ENCODE peak calls at places on chromosomes 12 and 14, in seven cellular contexts. R, P, K, O, D, Z and G are unnamed samples.

GRCh38 chr14:100988411-100988900 is 84.9 kb upstream of the RTL1 start:
- DNase-seq in P (no peak), D (no peak), Z (no peak), O (no peak), R (peak; percentile 84), K (no peak), G (peak; percentile 56)

GRCh38 chr14:39097159-39097558 is 5.9 kb downstream of the SEC23A start:
- DNase-seq in R (peak; percentile 75), Z (no peak), O (no peak), P (no peak), D (peak; percentile 44), K (no peak), G (peak; percentile 76)

GRCh38 chr12:123010681-123011080 is 30.2 kb downstream of the ARL6IP4 start:
- DNase-seq in Z (no peak), O (no peak), P (no peak), K (no peak), D (no peak), R (no peak), G (no peak)

GRCh38 chr12:6235499-6235898 is 35.3 kb downstream of the CD9 start:
- DNase-seq in Z (no peak), R (no peak), P (peak; percentile 94), D (no peak), K (no peak), O (no peak), G (no peak)

GRCh38 chr14:50786821-50787464 is 44.0 kb downstream of the NIN start:
- DNase-seq in Z (no peak), R (no peak), O (no peak), P (no peak), K (no peak), D (no peak), G (no peak)

GRCh38 chr14:93648440-93649168 is 139.7 kb downstream of the PRIMA1 start:
- DNase-seq in D (peak; percentile 3), P (no peak), O (no peak), R (peak; percentile 36), Z (no peak), K (no peak), G (no peak)

GRCh38 chr14:104356738-104357688 is 218.6 kb downstream of the KIF26A start:
- DNase-seq in K (no peak), R (no peak), D (no peak), P (no peak), O (no peak), Z (no peak), G (no peak)

GRCh38 chr12:5691943-5692342 is 253.1 kb downstream of the ANO2 start:
- DNase-seq in R (no peak), O (no peak), D (no peak), K (no peak), P (no peak), Z (no peak), G (no peak)

GRCh38 chr12:53754633-53755261 is 3.0 kb upstream of the CISTR start:
- DNase-seq in R (no peak), O (no peak), Z (no peak), D (no peak), K (no peak), P (no peak), G (peak; percentile 65)

GRCh38 chr14:29454026-29454693 is 473.5 kb downstream of the PRKD1 start:
- DNase-seq in D (no peak), O (no peak), K (no peak), R (no peak), P (no peak), Z (no peak), G (peak; percentile 42)

GRCh38 chr12:6392499-6392898 is 8.5 kb downstream of the LTBR start:
- DNase-seq in D (no peak), K (no peak), Z (no peak), P (peak; percentile 81), R (no peak), O (no peak), G (no peak)

GRCh38 chr14:22472935-22473854 is 115.8 kb downstream of the DAD1 start:
- DNase-seq in P (peak; percentile 50), O (no peak), Z (no peak), D (peak; percentile 54), K (peak; percentile 40), R (peak; percentile 65), G (peak; percentile 72)

GRCh38 chr12:129296636-129297035 is 443.4 kb downstream of the GLT1D1 start:
- DNase-seq in Z (no peak), D (no peak), O (no peak), R (no peak), K (no peak), P (no peak), G (no peak)

GRCh38 chr14:69004731-69005431 is 25.8 kb upstream of the ACTN1 start:
- DNase-seq in P (no peak), D (no peak), K (no peak), Z (no peak), O (no peak), R (no peak), G (peak; percentile 11)

GRCh38 chr12:29807125-29807524 is 23.4 kb upstream of the TMTC1 start:
- DNase-seq in P (no peak), K (no peak), R (peak; percentile 72), O (no peak), D (peak; percentile 51), Z (no peak), G (peak; percentile 63)

GRCh38 chr12:121364657-121365265 is 12.6 kb upstream of the ANAPC5 start:
- DNase-seq in P (no peak), O (peak; percentile 60), Z (no peak), D (no peak), K (no peak), R (peak; percentile 17), G (no peak)

GRCh38 chr12:46722737-46723136 is 103.1 kb downstream of the SLC38A4 start:
- DNase-seq in Z (no peak), D (no peak), K (no peak), O (no peak), P (no peak), R (no peak), G (peak; percentile 32)

GRCh38 chr14:24690492-24690891 is 56.5 kb upstream of the GZMB start:
- DNase-seq in D (no peak), R (no peak), P (no peak), O (no peak), Z (no peak), K (no peak), G (no peak)

GRCh38 chr12:43969882-43970281 is 134.0 kb downstream of the TMEM117 start:
- DNase-seq in Z (peak; percentile 7), D (peak; percentile 58), R (peak; percentile 90), O (peak; percentile 33), K (no peak), P (no peak), G (peak; percentile 26)

GRCh38 chr12:11749943-11750690 is 100.6 kb downstream of the ETV6 start:
- DNase-seq in O (no peak), Z (no peak), D (no peak), K (no peak), R (no peak), P (no peak), G (no peak)

GRCh38 chr14:73394317-73394716 is 64.0 kb downstream of the NUMB start:
- DNase-seq in P (no peak), Z (no peak), R (no peak), K (no peak), D (no peak), O (no peak), G (no peak)

GRCh38 chr14:31265701-31266398 is 58.3 kb upstream of the HECTD1 start:
- DNase-seq in O (no peak), Z (no peak), P (no peak), D (no peak), K (no peak), R (peak; percentile 84), G (peak; percentile 63)

DNA sequence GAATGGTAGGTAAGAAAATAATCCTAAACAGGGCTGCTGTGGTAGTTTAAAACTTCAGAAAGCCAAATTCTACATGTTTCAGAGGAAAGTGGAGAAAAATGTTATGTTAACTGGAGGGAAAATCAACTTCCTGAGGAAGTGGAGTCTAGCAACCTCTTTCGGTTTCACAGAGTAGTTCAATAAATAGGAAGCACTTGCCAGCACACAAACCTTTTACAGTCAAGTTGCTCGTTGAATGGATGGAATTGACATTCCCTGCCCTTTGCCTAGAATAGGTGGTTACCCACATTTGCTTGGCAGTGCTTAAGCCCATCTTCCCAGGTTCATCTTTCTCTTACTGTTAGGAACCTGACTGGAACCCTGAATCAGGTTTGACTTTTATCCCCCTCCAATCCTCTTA is 15.9 kb downstream of the ANKRD13A start:
- DNase-seq in Z (no peak), P (no peak), D (no peak), K (no peak), R (no peak), O (no peak), G (no peak)
- TF ChIP-seq CTCF in Z (no peak), P (no peak), D (no peak), K (no peak), R (no peak), O (no peak), G (no peak)

DNA sequence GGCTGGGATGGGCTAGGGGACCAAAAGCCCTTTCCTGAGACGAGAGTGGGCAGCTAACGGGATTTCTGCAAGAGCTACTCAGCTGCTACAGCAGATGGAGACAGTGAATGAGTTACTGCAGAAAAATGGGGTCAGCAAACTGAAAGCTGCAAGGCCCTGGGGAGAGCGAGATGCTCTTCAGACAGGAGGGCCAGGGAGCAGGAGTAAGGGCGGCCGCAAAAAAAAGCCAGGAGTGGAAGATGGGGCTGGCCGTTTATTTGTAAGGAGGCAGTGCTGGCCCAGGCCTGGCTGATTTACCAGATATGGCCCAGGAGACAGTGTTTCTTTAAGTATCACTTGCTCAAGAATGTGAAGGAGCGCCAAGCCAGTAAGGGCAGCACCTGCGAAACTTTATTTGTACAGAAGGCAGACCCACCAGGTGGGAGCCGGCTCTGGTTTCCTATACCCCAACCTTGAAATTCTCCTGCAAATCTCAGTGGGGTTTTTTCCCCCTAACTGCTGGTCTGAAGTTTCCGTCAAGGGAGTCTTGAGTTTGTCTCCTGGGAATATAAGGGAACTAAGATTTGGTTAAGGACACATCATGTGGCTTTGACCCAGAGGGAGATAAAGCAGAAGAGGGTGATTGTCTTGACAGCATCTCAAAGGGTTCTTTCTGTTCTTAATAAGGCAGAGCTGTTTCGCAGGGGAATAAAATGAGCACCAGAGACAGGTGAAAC is 57.7 kb downstream of the SSH1 start:
- DNase-seq in Z (no peak), D (no peak), R (no peak), K (no peak), P (no peak), O (no peak), G (no peak)
- TF ChIP-seq CTCF in Z (no peak), D (no peak), R (no peak), K (no peak), P (no peak), O (no peak), G (no peak)

GRCh38 chr12:40946612-40947194 is 241.4 kb upstream of the PDZRN4 start:
- DNase-seq in K (no peak), P (no peak), R (peak; percentile 55), Z (no peak), D (no peak), O (peak; percentile 13), G (peak; percentile 54)
- TF ChIP-seq CTCF in K (peak; percentile 47), P (peak; percentile 60), R (peak; percentile 44), Z (peak; percentile 60), D (peak; percentile 24), O (peak; percentile 83), G (peak; percentile 37)

DNA sequence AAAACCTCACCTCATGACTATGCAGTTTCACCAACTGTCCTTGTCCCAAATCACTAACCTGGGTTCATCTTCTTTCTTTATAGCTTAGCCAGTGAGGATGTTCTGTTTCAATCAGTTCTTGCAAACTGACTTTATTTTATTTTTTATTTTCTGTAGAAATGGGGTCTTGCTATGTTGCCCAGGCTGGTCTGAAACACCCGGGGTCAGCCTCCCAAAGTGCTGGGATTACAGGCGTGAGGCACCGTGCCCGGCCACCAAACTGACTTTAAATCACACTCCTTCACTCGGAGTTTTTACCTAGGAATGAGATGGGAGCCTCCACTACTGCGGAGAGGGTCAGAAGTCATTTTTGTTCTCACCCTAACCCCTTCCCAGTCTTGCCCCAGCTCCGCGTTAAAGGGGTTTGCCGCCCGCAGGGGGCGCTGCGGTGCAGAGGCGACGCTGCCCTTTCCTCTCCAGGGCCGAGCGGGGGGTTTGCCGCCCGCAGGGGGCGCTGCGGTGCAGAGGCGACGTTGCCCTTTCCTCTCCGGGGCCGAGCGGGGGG is 7.0 kb upstream of the B4GALNT3 start:
- DNase-seq in Z (no peak), D (no peak), K (peak; percentile 25), P (no peak), O (no peak), R (no peak), G (no peak)
- TF ChIP-seq CTCF in Z (peak; percentile 15), D (peak; percentile 35), K (no peak), P (no peak), O (no peak), R (peak; percentile 18), G (no peak)